ENCODE peak calls at places on chromosomes 1 and 21, in five cellular contexts. One of them, this sample, is unnamed.

GRCh38 chr1:94660994-94661393 is 119.4 kb upstream of the F3 start:
- DNase-seq in fibroblast of lung: peak; percentile 59
- DNase-seq in T-helper 1 cell: no peak
- DNase-seq in iPS DF 19.7: peak; percentile 94
- DNase-seq in cardiac fibroblast: no peak
- DNase-seq in this sample: peak; percentile 96

GRCh38 chr1:222240536-222241181 is 307.2 kb downstream of the HHIPL2 start:
- DNase-seq in fibroblast of lung: peak; percentile 72
- DNase-seq in iPS DF 19.7: no peak
- DNase-seq in T-helper 1 cell: no peak
- DNase-seq in cardiac fibroblast: peak; percentile 52
- DNase-seq in this sample: no peak

GRCh38 chr1:204634260-204634910 is 51.2 kb downstream of the LRRN2 start:
- DNase-seq in iPS DF 19.7: no peak
- DNase-seq in fibroblast of lung: no peak
- DNase-seq in cardiac fibroblast: no peak
- DNase-seq in T-helper 1 cell: no peak
- DNase-seq in this sample: no peak

GRCh38 chr1:30934613-30935012 is 26.1 kb upstream of the SDC3 start:
- DNase-seq in T-helper 1 cell: no peak
- DNase-seq in iPS DF 19.7: no peak
- DNase-seq in fibroblast of lung: no peak
- DNase-seq in cardiac fibroblast: no peak
- DNase-seq in this sample: no peak

GRCh38 chr1:109488696-109489095 is 5.0 kb downstream of the ATXN7L2 start:
- DNase-seq in iPS DF 19.7: no peak
- DNase-seq in cardiac fibroblast: no peak
- DNase-seq in fibroblast of lung: no peak
- DNase-seq in T-helper 1 cell: no peak
- DNase-seq in this sample: no peak

GRCh38 chr1:163170975-163171676 is 31.6 kb downstream of the RGS5 start:
- DNase-seq in T-helper 1 cell: no peak
- DNase-seq in cardiac fibroblast: peak; percentile 70
- DNase-seq in iPS DF 19.7: no peak
- DNase-seq in fibroblast of lung: peak; percentile 78
- DNase-seq in this sample: no peak

GRCh38 chr1:87329051-87329755 is 523 bp downstream of the LMO4 start:
- DNase-seq in fibroblast of lung: peak; percentile 50
- DNase-seq in cardiac fibroblast: peak; percentile 68
- DNase-seq in iPS DF 19.7: no peak
- DNase-seq in T-helper 1 cell: peak; percentile 18
- DNase-seq in this sample: no peak

GRCh38 chr1:47776554-47777156 is 220.5 kb downstream of the TRABD2B start:
- DNase-seq in T-helper 1 cell: no peak
- DNase-seq in cardiac fibroblast: no peak
- DNase-seq in iPS DF 19.7: no peak
- DNase-seq in fibroblast of lung: no peak
- DNase-seq in this sample: peak; percentile 72

GRCh38 chr1:167532375-167532774 is 14.0 kb upstream of the CD247 start:
- DNase-seq in fibroblast of lung: no peak
- DNase-seq in cardiac fibroblast: no peak
- DNase-seq in iPS DF 19.7: no peak
- DNase-seq in T-helper 1 cell: no peak
- DNase-seq in this sample: no peak

GRCh38 chr1:186286615-186287317 is 88.3 kb downstream of the TPR start:
- DNase-seq in fibroblast of lung: peak; percentile 20
- DNase-seq in iPS DF 19.7: no peak
- DNase-seq in cardiac fibroblast: peak; percentile 39
- DNase-seq in T-helper 1 cell: no peak
- DNase-seq in this sample: no peak

GRCh38 chr1:180168786-180169640 is 14.3 kb downstream of the QSOX1 start:
- DNase-seq in iPS DF 19.7: no peak
- DNase-seq in cardiac fibroblast: peak; percentile 52
- DNase-seq in T-helper 1 cell: no peak
- DNase-seq in fibroblast of lung: no peak
- DNase-seq in this sample: peak; percentile 64

GRCh38 chr1:187384504-187384903 is 555.8 kb downstream of the PLA2G4A start:
- DNase-seq in cardiac fibroblast: no peak
- DNase-seq in fibroblast of lung: no peak
- DNase-seq in iPS DF 19.7: no peak
- DNase-seq in T-helper 1 cell: no peak
- DNase-seq in this sample: no peak

GRCh38 chr1:219422811-219423598 is 189.9 kb downstream of the ZC3H11B start:
- DNase-seq in fibroblast of lung: peak; percentile 78
- DNase-seq in cardiac fibroblast: no peak
- DNase-seq in iPS DF 19.7: no peak
- DNase-seq in T-helper 1 cell: no peak
- DNase-seq in this sample: no peak

GRCh38 chr1:204278973-204279372 is 65.2 kb upstream of the GOLT1A start:
- DNase-seq in cardiac fibroblast: no peak
- DNase-seq in fibroblast of lung: no peak
- DNase-seq in T-helper 1 cell: no peak
- DNase-seq in iPS DF 19.7: no peak
- DNase-seq in this sample: no peak

GRCh38 chr1:48526045-48526714 is 54.2 kb upstream of the SPATA6 start:
- DNase-seq in fibroblast of lung: peak; percentile 7
- DNase-seq in cardiac fibroblast: peak; percentile 66
- DNase-seq in T-helper 1 cell: no peak
- DNase-seq in iPS DF 19.7: no peak
- DNase-seq in this sample: no peak

GRCh38 chr21:46038871-46039397 is 57.4 kb downstream of the COL6A1 start:
- DNase-seq in T-helper 1 cell: no peak
- DNase-seq in iPS DF 19.7: no peak
- DNase-seq in cardiac fibroblast: peak; percentile 96
- DNase-seq in fibroblast of lung: peak; percentile 97
- DNase-seq in this sample: no peak

GRCh38 chr1:219189021-219189824 is 15.5 kb downstream of the LYPLAL1 start:
- DNase-seq in T-helper 1 cell: no peak
- DNase-seq in fibroblast of lung: peak; percentile 88
- DNase-seq in iPS DF 19.7: no peak
- DNase-seq in cardiac fibroblast: peak; percentile 68
- DNase-seq in this sample: no peak

GRCh38 chr21:38467369-38467768 is 30.9 kb downstream of the ERG start:
- DNase-seq in cardiac fibroblast: no peak
- DNase-seq in iPS DF 19.7: no peak
- DNase-seq in T-helper 1 cell: no peak
- DNase-seq in fibroblast of lung: no peak
- DNase-seq in this sample: no peak

GRCh38 chr1:93676424-93676823 is 5.2 kb downstream of the BCAR3 start:
- DNase-seq in iPS DF 19.7: no peak
- DNase-seq in T-helper 1 cell: no peak
- DNase-seq in cardiac fibroblast: peak; percentile 84
- DNase-seq in fibroblast of lung: peak; percentile 44
- DNase-seq in this sample: no peak

GRCh38 chr1:174872615-174873058 is 127.1 kb upstream of the CACYBP start:
- DNase-seq in T-helper 1 cell: no peak
- DNase-seq in cardiac fibroblast: no peak
- DNase-seq in fibroblast of lung: peak; percentile 42
- DNase-seq in iPS DF 19.7: no peak
- DNase-seq in this sample: no peak

GRCh38 chr1:204670152-204670927 is 15.2 kb downstream of the LRRN2 start:
- DNase-seq in cardiac fibroblast: peak; percentile 63
- DNase-seq in iPS DF 19.7: no peak
- DNase-seq in T-helper 1 cell: no peak
- DNase-seq in fibroblast of lung: peak; percentile 84
- DNase-seq in this sample: no peak

GRCh38 chr1:38308780-38309179 is 262.2 kb upstream of the POU3F1 start:
- DNase-seq in T-helper 1 cell: no peak
- DNase-seq in iPS DF 19.7: no peak
- DNase-seq in cardiac fibroblast: no peak
- DNase-seq in fibroblast of lung: peak; percentile 39
- DNase-seq in this sample: no peak

GRCh38 chr1:41447995-41448770 is 36.3 kb downstream of the EDN2 start:
- DNase-seq in T-helper 1 cell: no peak
- DNase-seq in cardiac fibroblast: no peak
- DNase-seq in iPS DF 19.7: no peak
- DNase-seq in fibroblast of lung: no peak
- DNase-seq in this sample: no peak

GRCh38 chr1:27004471-27005165 is 8.0 kb downstream of the TENT5B start:
- DNase-seq in iPS DF 19.7: no peak
- DNase-seq in cardiac fibroblast: peak; percentile 65
- DNase-seq in T-helper 1 cell: no peak
- DNase-seq in fibroblast of lung: peak; percentile 53
- DNase-seq in this sample: no peak

GRCh38 chr21:32021319-32022027 is 148.7 kb downstream of the HUNK start:
- DNase-seq in iPS DF 19.7: no peak
- DNase-seq in T-helper 1 cell: no peak
- DNase-seq in fibroblast of lung: no peak
- DNase-seq in cardiac fibroblast: peak; percentile 10
- DNase-seq in this sample: no peak

GRCh38 chr1:228899421-228899956 is 164.2 kb downstream of the RHOU start:
- DNase-seq in cardiac fibroblast: no peak
- DNase-seq in T-helper 1 cell: no peak
- DNase-seq in fibroblast of lung: no peak
- DNase-seq in iPS DF 19.7: no peak
- DNase-seq in this sample: no peak

GRCh38 chr1:242523968-242524570 is 428 bp downstream of the PLD5 start:
- DNase-seq in iPS DF 19.7: no peak
- DNase-seq in cardiac fibroblast: peak; percentile 8
- DNase-seq in fibroblast of lung: peak; percentile 12
- DNase-seq in T-helper 1 cell: no peak
- DNase-seq in this sample: peak; percentile 80

GRCh38 chr1:205600085-205600484 is 31.7 kb downstream of the ELK4 start:
- DNase-seq in T-helper 1 cell: no peak
- DNase-seq in fibroblast of lung: peak; percentile 81
- DNase-seq in iPS DF 19.7: no peak
- DNase-seq in cardiac fibroblast: peak; percentile 73
- DNase-seq in this sample: no peak

GRCh38 chr1:165592945-165593823 is 37.9 kb upstream of the MGST3 start:
- DNase-seq in fibroblast of lung: peak; percentile 44
- DNase-seq in iPS DF 19.7: no peak
- DNase-seq in T-helper 1 cell: peak; percentile 55
- DNase-seq in cardiac fibroblast: peak; percentile 86
- DNase-seq in this sample: peak; percentile 75

GRCh38 chr1:84603223-84603622 is 29.0 kb upstream of the CTBS start:
- DNase-seq in cardiac fibroblast: peak; percentile 77
- DNase-seq in iPS DF 19.7: no peak
- DNase-seq in fibroblast of lung: peak; percentile 87
- DNase-seq in T-helper 1 cell: no peak
- DNase-seq in this sample: peak; percentile 28

GRCh38 chr1:39672551-39672947 is 642 bp upstream of the NT5C1A start:
- DNase-seq in T-helper 1 cell: no peak
- DNase-seq in cardiac fibroblast: no peak
- DNase-seq in iPS DF 19.7: no peak
- DNase-seq in fibroblast of lung: no peak
- DNase-seq in this sample: no peak

GRCh38 chr1:50271337-50271736 is 151.9 kb downstream of the DMRTA2 start:
- DNase-seq in fibroblast of lung: no peak
- DNase-seq in T-helper 1 cell: no peak
- DNase-seq in iPS DF 19.7: no peak
- DNase-seq in cardiac fibroblast: no peak
- DNase-seq in this sample: no peak

GRCh38 chr1:108046021-108046420 is 81.0 kb upstream of the VAV3 start:
- DNase-seq in cardiac fibroblast: no peak
- DNase-seq in T-helper 1 cell: no peak
- DNase-seq in fibroblast of lung: no peak
- DNase-seq in iPS DF 19.7: no peak
- DNase-seq in this sample: no peak

GRCh38 chr1:47235822-47236221 is 3.8 kb upstream of the TAL1 start:
- DNase-seq in cardiac fibroblast: no peak
- DNase-seq in T-helper 1 cell: no peak
- DNase-seq in fibroblast of lung: no peak
- DNase-seq in iPS DF 19.7: no peak
- DNase-seq in this sample: no peak

GRCh38 chr1:213530607-213531320 is 457.0 kb upstream of the PROX1 start:
- DNase-seq in cardiac fibroblast: no peak
- DNase-seq in T-helper 1 cell: no peak
- DNase-seq in fibroblast of lung: no peak
- DNase-seq in iPS DF 19.7: no peak
- DNase-seq in this sample: no peak

GRCh38 chr1:43789604-43790288 is 82.4 kb downstream of the ST3GAL3 start:
- DNase-seq in iPS DF 19.7: no peak
- DNase-seq in T-helper 1 cell: no peak
- DNase-seq in cardiac fibroblast: no peak
- DNase-seq in fibroblast of lung: no peak
- DNase-seq in this sample: no peak

GRCh38 chr1:2788506-2789163 is 12.9 kb downstream of the TTC34 start:
- DNase-seq in cardiac fibroblast: no peak
- DNase-seq in fibroblast of lung: no peak
- DNase-seq in iPS DF 19.7: no peak
- DNase-seq in T-helper 1 cell: no peak
- DNase-seq in this sample: no peak

GRCh38 chr1:94401206-94401605 is 17.0 kb upstream of the ABCD3 start:
- DNase-seq in T-helper 1 cell: no peak
- DNase-seq in fibroblast of lung: no peak
- DNase-seq in iPS DF 19.7: no peak
- DNase-seq in cardiac fibroblast: no peak
- DNase-seq in this sample: no peak